ENCODE peak calls at places on chromosome 5, in five cellular contexts. O, W, X, J and G are unnamed samples.

GRCh38 chr5:93584531-93585053 is 1.6 kb downstream of the NR2F1 start:
- ATAC-seq in O (no peak), W (no peak), X (no peak), J (no peak), G (no peak)

GRCh38 chr5:135271533-135272310 is 127.3 kb downstream of the MACROH2A1 start:
- ATAC-seq in O (no peak), W (no peak), X (no peak), J (no peak), G (no peak)

GRCh38 chr5:10306806-10307205 is 896 bp downstream of the CMBL start:
- ATAC-seq in O (no peak), W (peak), X (peak), J (no peak), G (no peak)

GRCh38 chr5:53055359-53055758 is 54.2 kb downstream of the MOCS2 start:
- ATAC-seq in O (no peak), W (no peak), X (no peak), J (no peak), G (no peak)

GRCh38 chr5:122297587-122298298 is 14.3 kb upstream of the SNCAIP start:
- ATAC-seq in O (no peak), W (no peak), X (no peak), J (no peak), G (no peak)

GRCh38 chr5:142840591-142840990 is 70.4 kb downstream of the ARHGAP26 start:
- ATAC-seq in O (no peak), W (no peak), X (no peak), J (no peak), G (no peak)

GRCh38 chr5:66540078-66540477 is 56.1 kb upstream of the MAST4 start:
- ATAC-seq in O (peak), W (no peak), X (no peak), J (no peak), G (peak)

GRCh38 chr5:131488463-131488862 is 146.6 kb downstream of the RAPGEF6 start:
- ATAC-seq in O (peak), W (no peak), X (no peak), J (no peak), G (peak)

GRCh38 chr5:19986036-19986619 is 1.9 kb downstream of the CDH18 start:
- ATAC-seq in O (no peak), W (no peak), X (no peak), J (no peak), G (no peak)

GRCh38 chr5:154778534-154778933 is 23.4 kb downstream of the LARP1 start:
- ATAC-seq in O (no peak), W (no peak), X (no peak), J (peak), G (no peak)

GRCh38 chr5:75152861-75153260 is 83.8 kb downstream of the ANKRD31 start:
- ATAC-seq in O (no peak), W (no peak), X (peak), J (no peak), G (no peak)

GRCh38 chr5:150510460-150511263 is 2.7 kb downstream of the NDST1 start:
- ATAC-seq in O (no peak), W (no peak), X (no peak), J (no peak), G (no peak)

GRCh38 chr5:68237715-68238114 is 22.2 kb downstream of the PIK3R1 start:
- ATAC-seq in O (no peak), W (no peak), X (no peak), J (no peak), G (no peak)

GRCh38 chr5:154059583-154059982 is 20.8 kb downstream of the MFAP3 start:
- ATAC-seq in O (no peak), W (no peak), X (no peak), J (no peak), G (peak)

GRCh38 chr5:169142264-169142970 is 158.5 kb downstream of the SLIT3 start:
- ATAC-seq in O (no peak), W (peak), X (no peak), J (peak), G (no peak)

GRCh38 chr5:86917117-86917579 is 299.4 kb downstream of the COX7C start:
- ATAC-seq in O (peak), W (no peak), X (peak), J (no peak), G (no peak)

GRCh38 chr5:76715484-76715733 is 517 bp upstream of the F2R start:
- ATAC-seq in O (no peak), W (no peak), X (no peak), J (no peak), G (no peak)

GRCh38 chr5:166724284-166724683 is 1567.2 kb upstream of the WWC1 start:
- ATAC-seq in O (no peak), W (no peak), X (no peak), J (no peak), G (no peak)

GRCh38 chr5:55934720-55935119 is 60.0 kb downstream of the IL6ST start:
- ATAC-seq in O (no peak), W (no peak), X (no peak), J (no peak), G (no peak)

GRCh38 chr5:42842860-42843641 is 31.4 kb upstream of the SELENOP start:
- ATAC-seq in O (no peak), W (peak), X (no peak), J (peak), G (no peak)

GRCh38 chr5:5810461-5810860 is 388.0 kb downstream of the ICE1 start:
- ATAC-seq in O (no peak), W (no peak), X (no peak), J (no peak), G (no peak)

GRCh38 chr5:146048994-146049703 is 56.2 kb downstream of the PLAC8L1 start:
- ATAC-seq in O (no peak), W (peak), X (peak), J (peak), G (no peak)

GRCh38 chr5:172700686-172701324 is 59.7 kb downstream of the NEURL1B start:
- ATAC-seq in O (no peak), W (no peak), X (peak), J (peak), G (no peak)

GRCh38 chr5:141976176-141976575 is 7.3 kb downstream of the RNF14 start:
- ATAC-seq in O (no peak), W (no peak), X (no peak), J (no peak), G (no peak)

GRCh38 chr5:170617519-170618218 is 113.8 kb downstream of the KCNIP1 start:
- ATAC-seq in O (no peak), W (no peak), X (no peak), J (no peak), G (no peak)

GRCh38 chr5:87122171-87122977 is 145.3 kb upstream of the RASA1 start:
- ATAC-seq in O (peak), W (no peak), X (no peak), J (no peak), G (peak)

GRCh38 chr5:4537489-4537888 is 602.6 kb upstream of the ADAMTS16 start:
- ATAC-seq in O (no peak), W (no peak), X (no peak), J (no peak), G (no peak)

GRCh38 chr5:122151640-122152039 is 22.3 kb downstream of the ZNF474 start:
- ATAC-seq in O (no peak), W (no peak), X (no peak), J (no peak), G (no peak)

GRCh38 chr5:143066556-143067281 is 296.5 kb downstream of the ARHGAP26 start:
- ATAC-seq in O (peak), W (peak), X (no peak), J (no peak), G (peak)

GRCh38 chr5:172541119-172541763 is 86.9 kb upstream of the SH3PXD2B start:
- ATAC-seq in O (no peak), W (peak), X (no peak), J (no peak), G (no peak)

GRCh38 chr5:5751496-5751895 is 329.0 kb downstream of the ICE1 start:
- ATAC-seq in O (no peak), W (no peak), X (no peak), J (no peak), G (no peak)